ENCODE peak calls at places on chromosomes 12 and 14, in five cellular contexts. N is kidney glomerular epithelial cell, D is cardiac fibroblast, G is AG09309, I is GDM1. Q is an unnamed sample.

GRCh38 chr14:103401223-103402214 is 16.3 kb downstream of the MARK3 start:
- DNase-seq in D (peak), I (peak), N (peak), G (no peak), Q (peak)

GRCh38 chr12:46371718-46372130 is 849 bp downstream of the SLC38A2 start:
- DNase-seq in D (peak), G (no peak), N (peak), I (no peak), Q (peak)

GRCh38 chr14:83425138-83425537 is 1891.5 kb upstream of the SEL1L start:
- DNase-seq in I (no peak), N (peak), G (no peak), D (peak), Q (peak)

GRCh38 chr12:40464121-40464520 is 228.1 kb upstream of the CNTN1 start:
- DNase-seq in D (no peak), I (no peak), N (no peak), G (no peak), Q (no peak)

GRCh38 chr14:52888159-52888558 is 62.7 kb downstream of the FERMT2 start:
- DNase-seq in I (no peak), G (no peak), D (no peak), N (no peak), Q (no peak)

GRCh38 chr12:38921025-38921677 is 15.8 kb upstream of the CPNE8 start:
- DNase-seq in G (peak), N (peak), D (peak), I (peak), Q (peak)

GRCh38 chr12:18283776-18284175 is 22.5 kb downstream of the PIK3C2G start:
- DNase-seq in I (no peak), G (no peak), N (no peak), D (no peak), Q (no peak)

GRCh38 chr12:132487311-132487741 is 2.6 kb upstream of the FBRSL1 start:
- DNase-seq in G (no peak), I (no peak), N (no peak), D (no peak), Q (no peak)

GRCh38 chr14:102659797-102660196 is 67.3 kb downstream of the RCOR1 start:
- DNase-seq in D (peak), N (peak), I (no peak), G (no peak), Q (peak)

GRCh38 chr12:9906888-9907287 is 25.3 kb downstream of the CLEC2A start:
- DNase-seq in D (no peak), I (no peak), G (no peak), N (no peak), Q (no peak)

GRCh38 chr12:71208053-71208685 is 50.4 kb upstream of the TSPAN8 start:
- DNase-seq in G (no peak), I (no peak), N (no peak), D (peak), Q (no peak)

GRCh38 chr12:67647251-67647546 is 1.3 kb upstream of the DYRK2 start:
- DNase-seq in I (no peak), D (no peak), N (no peak), G (no peak), Q (no peak)

GRCh38 chr12:2794261-2794735 is 472 bp upstream of the FKBP4 start:
- DNase-seq in I (no peak), N (peak), D (peak), G (no peak), Q (no peak)

GRCh38 chr14:103149351-103149750 is 26.1 kb downstream of the TNFAIP2 start:
- DNase-seq in I (no peak), N (no peak), D (no peak), G (no peak), Q (no peak)

GRCh38 chr12:49985981-49986380 is 13.2 kb downstream of the AQP6 start:
- DNase-seq in G (no peak), N (peak), I (no peak), D (no peak), Q (no peak)

GRCh38 chr14:49615776-49616175 is 4.7 kb downstream of the RPL36AL start:
- DNase-seq in I (no peak), D (no peak), N (no peak), G (no peak), Q (no peak)

GRCh38 chr14:100552524-100553125 is 34.6 kb downstream of the BEGAIN start:
- DNase-seq in N (no peak), D (no peak), I (no peak), G (no peak), Q (no peak)

GRCh38 chr14:44287858-44288257 is 219.2 kb downstream of the FSCB start:
- DNase-seq in I (no peak), N (no peak), D (peak), G (no peak), Q (no peak)

GRCh38 chr14:53663709-53664108 is 292.9 kb downstream of the BMP4 start:
- DNase-seq in I (no peak), D (peak), G (no peak), N (no peak), Q (peak)

GRCh38 chr12:48388938-48389337 is 38.2 kb upstream of the ZNF641 start:
- DNase-seq in G (no peak), I (no peak), D (peak), N (no peak), Q (no peak)

GRCh38 chr12:58639323-58639934 is 280.9 kb downstream of the LRIG3 start:
- DNase-seq in G (peak), D (peak), N (no peak), I (no peak), Q (no peak)

GRCh38 chr12:111557271-111558106 is 41.6 kb downstream of the ATXN2 start:
- DNase-seq in N (peak), I (no peak), D (peak), G (no peak), Q (peak)

GRCh38 chr12:96985515-96986362 is 78.7 kb downstream of the NEDD1 start:
- DNase-seq in I (no peak), D (peak), N (peak), G (no peak), Q (no peak)

GRCh38 chr12:111216387-111217159 is 152.3 kb downstream of the PHETA1 start:
- DNase-seq in N (no peak), I (no peak), D (no peak), G (no peak), Q (no peak)

Q was measured in HCEC 1CT.